ENCODE peak calls at places on chromosomes 3 and 15, in four cellular contexts. One of them, this sample, is unnamed. For H3K4me1, the result is how much of the 10 kb centered on the place peaks cover.

GRCh38 chr3:105253225-105253624 is 113.5 kb upstream of the ALCAM start:
- DNase-seq in GM23248: no peak
- DNase-seq in hepatocyte: no peak
- DNase-seq in adipocyte: no peak
- DNase-seq in this sample: no peak

GRCh38 chr3:112561085-112561692 is 573 bp downstream of the ATG3 start:
- DNase-seq in adipocyte: peak
- DNase-seq in GM23248: peak
- DNase-seq in hepatocyte: peak
- DNase-seq in this sample: peak

GRCh38 chr3:132788299-132788698 is 66.1 kb upstream of the NPHP3 start:
- DNase-seq in GM23248: peak
- DNase-seq in hepatocyte: peak
- DNase-seq in adipocyte: peak
- DNase-seq in this sample: peak

GRCh38 chr3:150227839-150228238 is 180.3 kb upstream of the TSC22D2 start:
- DNase-seq in adipocyte: peak
- DNase-seq in GM23248: peak
- DNase-seq in hepatocyte: peak
- DNase-seq in this sample: peak

GRCh38 chr3:88936837-88937236 is 170.6 kb upstream of the EPHA3 start:
- DNase-seq in hepatocyte: no peak
- DNase-seq in adipocyte: no peak
- DNase-seq in GM23248: no peak
- DNase-seq in this sample: no peak

GRCh38 chr3:37097776-37098175 is 76.6 kb downstream of the LRRFIP2 start:
- DNase-seq in hepatocyte: no peak
- DNase-seq in adipocyte: no peak
- DNase-seq in GM23248: no peak
- DNase-seq in this sample: no peak

GRCh38 chr3:122332551-122332950 is 7.5 kb downstream of the CSTA start:
- DNase-seq in hepatocyte: no peak
- DNase-seq in adipocyte: no peak
- DNase-seq in GM23248: no peak
- DNase-seq in this sample: no peak

GRCh38 chr15:75200765-75201608 is 695 bp upstream of the C15orf39 start:
- DNase-seq in adipocyte: peak
- DNase-seq in hepatocyte: peak
- DNase-seq in GM23248: peak
- DNase-seq in this sample: peak

GRCh38 chr3:157201648-157202278 is 41.8 kb upstream of the CCNL1 start:
- DNase-seq in hepatocyte: peak
- DNase-seq in adipocyte: peak
- DNase-seq in GM23248: peak
- DNase-seq in this sample: peak

GRCh38 chr15:34795267-34796081 is at the start of gene ACTC1:
- DNase-seq in adipocyte: peak
- DNase-seq in GM23248: peak
- DNase-seq in hepatocyte: peak
- DNase-seq in this sample: peak

GRCh38 chr3:128312271-128312670 is 154.4 kb downstream of the DNAJB8 start:
- DNase-seq in GM23248: no peak
- DNase-seq in adipocyte: no peak
- DNase-seq in hepatocyte: no peak
- DNase-seq in this sample: no peak

GRCh38 chr3:141262306-141262705 is 30.7 kb downstream of the PXYLP1 start:
- DNase-seq in adipocyte: peak
- DNase-seq in GM23248: peak
- DNase-seq in hepatocyte: no peak
- DNase-seq in this sample: peak

GRCh38 chr15:51030649-51031316 is 63.9 kb downstream of the TNFAIP8L3 start:
- DNase-seq in hepatocyte: no peak
- DNase-seq in GM23248: peak
- DNase-seq in adipocyte: peak
- DNase-seq in this sample: peak

GRCh38 chr3:10465161-10465560 is 40.2 kb downstream of the ATP2B2 start:
- DNase-seq in GM23248: no peak
- DNase-seq in adipocyte: no peak
- DNase-seq in hepatocyte: no peak
- DNase-seq in this sample: no peak

GRCh38 chr15:62476163-62476562 is 311.1 kb upstream of the C2CD4B start:
- DNase-seq in GM23248: no peak
- DNase-seq in hepatocyte: no peak
- DNase-seq in adipocyte: no peak
- DNase-seq in this sample: no peak

GRCh38 chr3:10248984-10249748 is 907 bp downstream of the TATDN2 start:
- DNase-seq in hepatocyte: peak
- DNase-seq in adipocyte: peak
- DNase-seq in GM23248: peak
- DNase-seq in this sample: peak

GRCh38 chr3:53113293-53114010 is 16.8 kb downstream of the RFT1 start:
- DNase-seq in adipocyte: no peak
- DNase-seq in hepatocyte: no peak
- DNase-seq in GM23248: no peak
- DNase-seq in this sample: no peak

GRCh38 chr3:123723527-123724168 is 138.8 kb upstream of the HACD2 start:
- DNase-seq in GM23248: peak
- DNase-seq in hepatocyte: peak
- DNase-seq in adipocyte: peak
- DNase-seq in this sample: peak

GRCh38 chr3:56373386-56373785 is 94.9 kb downstream of the ERC2 start:
- DNase-seq in GM23248: no peak
- DNase-seq in hepatocyte: no peak
- DNase-seq in adipocyte: no peak
- DNase-seq in this sample: no peak

GRCh38 chr3:180036092-180036677 is 552 bp downstream of the PEX5L start:
- DNase-seq in GM23248: no peak
- DNase-seq in hepatocyte: no peak
- DNase-seq in adipocyte: no peak
- DNase-seq in this sample: no peak

GRCh38 chr15:100156201-100156600 is 185.6 kb downstream of the ADAMTS17 start:
- DNase-seq in GM23248: no peak
- DNase-seq in hepatocyte: no peak
- DNase-seq in adipocyte: no peak
- DNase-seq in this sample: no peak

GRCh38 chr15:69757186-69757585 is 304.6 kb downstream of the RPLP1 start:
- DNase-seq in adipocyte: no peak
- DNase-seq in hepatocyte: no peak
- DNase-seq in GM23248: peak
- DNase-seq in this sample: no peak

GRCh38 chr3:105647047-105647446 is 221.8 kb downstream of the CBLB start:
- DNase-seq in adipocyte: peak
- DNase-seq in hepatocyte: peak
- DNase-seq in GM23248: peak
- DNase-seq in this sample: peak

GRCh38 chr3:127005864-127006500 is 23.1 kb downstream of the PLXNA1 start:
- DNase-seq in adipocyte: no peak
- DNase-seq in hepatocyte: no peak
- DNase-seq in GM23248: peak
- DNase-seq in this sample: peak

GRCh38 chr3:188286087-188286513 is 132.1 kb downstream of the LPP start:
- DNase-seq in GM23248: peak
- DNase-seq in hepatocyte: no peak
- DNase-seq in adipocyte: peak
- DNase-seq in this sample: peak

GRCh38 chr3:189337672-189338071 is 165.9 kb downstream of the TPRG1 start:
- DNase-seq in GM23248: no peak
- DNase-seq in adipocyte: no peak
- DNase-seq in hepatocyte: peak
- DNase-seq in this sample: no peak

GRCh38 chr15:95975212-95975611 is 355.3 kb upstream of the NR2F2 start:
- DNase-seq in GM23248: no peak
- DNase-seq in adipocyte: no peak
- DNase-seq in hepatocyte: no peak
- DNase-seq in this sample: no peak

DNA sequence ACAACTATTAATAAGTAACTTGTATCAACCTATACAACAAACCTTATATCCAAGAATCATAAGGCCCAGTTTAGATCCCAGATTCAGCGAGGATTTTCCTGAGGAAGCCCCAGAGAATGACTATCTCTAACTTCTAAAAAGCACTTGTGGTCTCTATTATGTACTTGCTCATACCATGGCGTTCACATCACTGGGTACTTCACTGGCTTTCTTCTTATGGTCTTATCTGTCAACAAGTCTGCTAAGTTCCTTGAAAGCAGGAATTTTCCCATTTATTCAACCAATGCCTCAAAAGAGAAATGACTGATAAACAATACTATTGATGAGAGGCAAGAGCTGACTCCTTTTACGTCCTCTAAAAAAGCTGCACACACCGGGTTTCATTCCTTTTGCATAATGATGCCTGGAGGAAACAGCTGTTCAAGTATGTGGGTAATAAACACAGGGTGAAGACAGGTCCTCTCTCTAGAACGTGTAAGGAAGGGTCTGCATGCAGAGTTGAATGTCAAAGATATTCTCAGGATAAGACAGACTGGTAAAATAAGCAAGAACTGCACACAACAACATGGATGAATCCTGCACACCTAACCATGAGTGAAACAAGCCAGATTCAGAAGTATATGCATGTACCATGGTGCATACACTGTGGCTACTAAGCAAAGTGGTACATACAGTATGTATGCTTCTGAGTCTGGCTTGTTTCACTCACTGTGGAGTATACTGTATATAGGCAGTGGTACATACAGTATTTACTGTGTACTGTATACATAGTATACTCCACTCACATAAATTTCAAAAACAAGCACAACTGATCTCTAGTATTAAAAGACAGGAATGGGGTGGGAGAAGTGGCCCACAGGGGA is 408.7 kb downstream of the SHQ1 start:
- DNase-seq in hepatocyte: no peak
- DNase-seq in adipocyte: no peak
- DNase-seq in GM23248: no peak
- DNase-seq in this sample: peak
- H3K4me1 ChIP-seq in hepatocyte: under half
- H3K4me1 ChIP-seq in adipocyte: under half
- H3K4me1 ChIP-seq in GM23248: under half
- H3K4me1 ChIP-seq in this sample: under half

GRCh38 chr3:31966978-31967592 is 14.0 kb downstream of the OSBPL10 start:
- DNase-seq in hepatocyte: no peak
- DNase-seq in adipocyte: no peak
- DNase-seq in GM23248: no peak
- DNase-seq in this sample: no peak

GRCh38 chr3:31968391-31968926 is 12.6 kb downstream of the OSBPL10 start:
- DNase-seq in adipocyte: peak
- DNase-seq in GM23248: peak
- DNase-seq in hepatocyte: no peak
- DNase-seq in this sample: peak

GRCh38 chr3:31973081-31973480 is 8.0 kb downstream of the OSBPL10 start:
- DNase-seq in hepatocyte: no peak
- DNase-seq in adipocyte: no peak
- DNase-seq in GM23248: no peak
- DNase-seq in this sample: no peak

GRCh38 chr3:31971607-31972006 is 9.5 kb downstream of the OSBPL10 start:
- DNase-seq in adipocyte: no peak
- DNase-seq in GM23248: no peak
- DNase-seq in hepatocyte: no peak
- DNase-seq in this sample: no peak

GRCh38 chr3:31968927-31969418 is 12.1 kb downstream of the OSBPL10 start:
- DNase-seq in hepatocyte: peak
- DNase-seq in adipocyte: peak
- DNase-seq in GM23248: peak
- DNase-seq in this sample: peak
- H3K4me3 ChIP-seq in hepatocyte: no peak
- H3K4me3 ChIP-seq in adipocyte: peak
- H3K4me3 ChIP-seq in GM23248: peak
- H3K4me3 ChIP-seq in this sample: no peak

GRCh38 chr15:65366122-65366892 is 11.5 kb downstream of the IGDCC3 start:
- DNase-seq in GM23248: no peak
- DNase-seq in hepatocyte: no peak
- DNase-seq in adipocyte: no peak
- DNase-seq in this sample: no peak

GRCh38 chr15:65363306-65363705 is 14.5 kb downstream of the IGDCC3 start:
- DNase-seq in hepatocyte: no peak
- DNase-seq in GM23248: no peak
- DNase-seq in adipocyte: no peak
- DNase-seq in this sample: no peak

GRCh38 chr15:65362491-65362890 is 15.3 kb downstream of the IGDCC3 start:
- DNase-seq in hepatocyte: no peak
- DNase-seq in GM23248: no peak
- DNase-seq in adipocyte: no peak
- DNase-seq in this sample: no peak

GRCh38 chr15:65363766-65364165 is 14.0 kb downstream of the IGDCC3 start:
- DNase-seq in hepatocyte: no peak
- DNase-seq in adipocyte: no peak
- DNase-seq in GM23248: no peak
- DNase-seq in this sample: no peak

GRCh38 chr15:65365229-65365628 is 12.6 kb downstream of the IGDCC3 start:
- DNase-seq in GM23248: no peak
- DNase-seq in adipocyte: peak
- DNase-seq in hepatocyte: no peak
- DNase-seq in this sample: no peak
- H3K4me1 ChIP-seq in GM23248: under half
- H3K4me1 ChIP-seq in adipocyte: under half
- H3K4me1 ChIP-seq in hepatocyte: under half
- H3K4me1 ChIP-seq in this sample: under half

GRCh38 chr15:101620645-101621044 is 31.5 kb downstream of the TM2D3 start:
- DNase-seq in hepatocyte: no peak
- DNase-seq in adipocyte: no peak
- DNase-seq in GM23248: no peak
- DNase-seq in this sample: no peak

GRCh38 chr15:101618861-101619614 is 33.1 kb downstream of the TM2D3 start:
- DNase-seq in hepatocyte: no peak
- DNase-seq in adipocyte: no peak
- DNase-seq in GM23248: no peak
- DNase-seq in this sample: no peak

GRCh38 chr15:101619615-101619865 is 32.6 kb downstream of the TM2D3 start:
- DNase-seq in hepatocyte: no peak
- DNase-seq in GM23248: no peak
- DNase-seq in adipocyte: no peak
- DNase-seq in this sample: no peak

GRCh38 chr15:101623367-101624304 is 28.5 kb downstream of the TM2D3 start:
- DNase-seq in hepatocyte: no peak
- DNase-seq in GM23248: no peak
- DNase-seq in adipocyte: no peak
- DNase-seq in this sample: no peak

DNA sequence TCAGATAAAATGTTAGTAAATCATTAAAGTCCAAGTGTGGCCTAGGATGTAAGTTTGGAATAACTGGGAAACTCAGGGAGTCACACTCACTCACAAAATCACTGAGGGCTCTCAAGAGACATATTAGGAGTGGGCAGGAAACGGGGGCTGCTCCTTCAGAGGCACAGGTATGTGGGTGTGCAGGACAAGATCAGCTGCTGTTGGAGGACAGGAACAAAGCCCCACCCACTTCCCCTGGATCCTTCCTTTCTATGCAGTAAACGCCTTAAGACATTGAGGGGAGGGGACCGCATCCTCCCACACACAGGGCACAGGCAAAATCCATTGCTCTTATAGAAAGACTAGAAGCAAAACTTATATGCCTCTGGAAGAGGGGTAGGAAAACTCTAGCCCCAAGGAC is 30.2 kb downstream of the TM2D3 start:
- DNase-seq in adipocyte: no peak
- DNase-seq in GM23248: no peak
- DNase-seq in hepatocyte: no peak
- DNase-seq in this sample: no peak
- H3K4me3 ChIP-seq in adipocyte: no peak
- H3K4me3 ChIP-seq in GM23248: no peak
- H3K4me3 ChIP-seq in hepatocyte: no peak
- H3K4me3 ChIP-seq in this sample: no peak

GRCh38 chr15:90913398-90913944 is 10.4 kb downstream of the MAN2A2 start:
- DNase-seq in adipocyte: no peak
- DNase-seq in hepatocyte: no peak
- DNase-seq in GM23248: no peak
- DNase-seq in this sample: no peak
- H3K4me1 ChIP-seq in adipocyte: under half
- H3K4me1 ChIP-seq in hepatocyte: under half
- H3K4me1 ChIP-seq in GM23248: under half
- H3K4me1 ChIP-seq in this sample: under half